ENCODE peak calls at places on chromosomes 12 and 14, in eight cellular contexts. One of them, this sample, is unnamed.

GRCh38 chr14:103284574-103285467 is 49.2 kb upstream of the EIF5 start:
- DNase-seq in GM04504: no peak
- DNase-seq in A172: peak
- DNase-seq in cerebellum: no peak
- DNase-seq in T-helper 9 cell: no peak
- DNase-seq in activated CD4-positive, CD25-positive, alpha-beta regulatory T cell: no peak
- DNase-seq in aorta: no peak
- DNase-seq in hypothalamus: no peak
- DNase-seq in this sample: no peak

GRCh38 chr14:50599700-50600444 is 39.9 kb downstream of the ATL1 start:
- DNase-seq in GM04504: no peak
- DNase-seq in A172: peak
- DNase-seq in cerebellum: peak
- DNase-seq in T-helper 9 cell: no peak
- DNase-seq in activated CD4-positive, CD25-positive, alpha-beta regulatory T cell: no peak
- DNase-seq in aorta: no peak
- DNase-seq in hypothalamus: no peak
- DNase-seq in this sample: peak

GRCh38 chr12:113860950-113861349 is 105.2 kb downstream of the RBM19 start:
- DNase-seq in GM04504: peak
- DNase-seq in A172: peak
- DNase-seq in cerebellum: no peak
- DNase-seq in T-helper 9 cell: no peak
- DNase-seq in activated CD4-positive, CD25-positive, alpha-beta regulatory T cell: no peak
- DNase-seq in aorta: no peak
- DNase-seq in hypothalamus: no peak
- DNase-seq in this sample: peak

GRCh38 chr12:47165934-47166333 is 86.2 kb upstream of the AMIGO2 start:
- DNase-seq in GM04504: no peak
- DNase-seq in A172: no peak
- DNase-seq in cerebellum: no peak
- DNase-seq in T-helper 9 cell: no peak
- DNase-seq in activated CD4-positive, CD25-positive, alpha-beta regulatory T cell: no peak
- DNase-seq in aorta: no peak
- DNase-seq in hypothalamus: no peak
- DNase-seq in this sample: no peak

GRCh38 chr12:78403136-78403535 is 461.4 kb upstream of the SYT1 start:
- DNase-seq in GM04504: peak
- DNase-seq in A172: peak
- DNase-seq in cerebellum: peak
- DNase-seq in T-helper 9 cell: no peak
- DNase-seq in activated CD4-positive, CD25-positive, alpha-beta regulatory T cell: no peak
- DNase-seq in aorta: no peak
- DNase-seq in hypothalamus: no peak
- DNase-seq in this sample: peak

GRCh38 chr12:52577316-52577715 is 3.7 kb upstream of the KRT74 start:
- DNase-seq in GM04504: no peak
- DNase-seq in A172: no peak
- DNase-seq in cerebellum: no peak
- DNase-seq in T-helper 9 cell: no peak
- DNase-seq in activated CD4-positive, CD25-positive, alpha-beta regulatory T cell: no peak
- DNase-seq in aorta: no peak
- DNase-seq in hypothalamus: no peak
- DNase-seq in this sample: no peak

GRCh38 chr12:28424965-28425364 is 234.7 kb downstream of the CCDC91 start:
- DNase-seq in GM04504: no peak
- DNase-seq in A172: peak
- DNase-seq in cerebellum: no peak
- DNase-seq in T-helper 9 cell: no peak
- DNase-seq in activated CD4-positive, CD25-positive, alpha-beta regulatory T cell: no peak
- DNase-seq in aorta: peak
- DNase-seq in hypothalamus: no peak
- DNase-seq in this sample: peak

GRCh38 chr14:99675381-99675835 is 8.7 kb upstream of the CYP46A1 start:
- DNase-seq in GM04504: no peak
- DNase-seq in A172: no peak
- DNase-seq in cerebellum: no peak
- DNase-seq in T-helper 9 cell: no peak
- DNase-seq in activated CD4-positive, CD25-positive, alpha-beta regulatory T cell: no peak
- DNase-seq in aorta: peak
- DNase-seq in hypothalamus: no peak
- DNase-seq in this sample: no peak

GRCh38 chr12:46260153-46260912 is 8.5 kb downstream of the SLC38A1 start:
- DNase-seq in GM04504: peak
- DNase-seq in A172: no peak
- DNase-seq in cerebellum: no peak
- DNase-seq in T-helper 9 cell: no peak
- DNase-seq in activated CD4-positive, CD25-positive, alpha-beta regulatory T cell: no peak
- DNase-seq in aorta: no peak
- DNase-seq in hypothalamus: no peak
- DNase-seq in this sample: no peak